ENCODE peak calls at places on chromosomes 4 and X, in ten cellular contexts. J is left ventricle myocardium inferior, H is GM23338, B is SJSA1, Q is Karpas-422, C is pancreas, N is breast epithelium, E is astrocyte, W is brain microvascular endothelial cell, R is dorsolateral prefrontal cortex. Z is an unnamed sample. For H3K27me3, the result is how much of the 10 kb centered on the place peaks cover.

GRCh38 chr4:127210877-127211276 is 421.9 kb upstream of the INTU start:
- DNase-seq in W (no peak), N (no peak), H (no peak), R (no peak), B (no peak), E (no peak), Q (no peak), J (peak), C (no peak), Z (peak)

GRCh38 chrX:48475295-48475694 is 704 bp upstream of the FTSJ1 start:
- DNase-seq in N (no peak), C (no peak), J (no peak), R (no peak), W (no peak), E (no peak), H (no peak), B (no peak), Q (no peak), Z (no peak)

GRCh38 chr4:48910511-48910910 is 3.9 kb upstream of the OCIAD2 start:
- DNase-seq in Q (peak), W (no peak), C (no peak), H (no peak), E (no peak), N (no peak), B (no peak), J (no peak), R (no peak), Z (no peak)

GRCh38 chr4:184386271-184386781 is 88.0 kb downstream of the IRF2 start:
- DNase-seq in J (peak), W (no peak), Q (peak), B (peak), H (peak), E (no peak), C (no peak), N (no peak), R (no peak), Z (no peak)

GRCh38 chr4:106370214-106370613 is 1.6 kb upstream of the GIMD1 start:
- DNase-seq in Q (no peak), J (no peak), B (no peak), W (no peak), R (no peak), E (no peak), N (no peak), H (no peak), C (no peak), Z (no peak)

GRCh38 chr4:110294165-110294564 is 95.8 kb upstream of the ELOVL6 start:
- DNase-seq in N (no peak), R (no peak), B (peak), C (no peak), Q (no peak), H (no peak), W (no peak), J (no peak), E (peak), Z (no peak)

GRCh38 chrX:14529288-14529989 is at the start of gene GLRA2:
- DNase-seq in W (peak), C (no peak), E (no peak), Q (peak), J (no peak), B (no peak), R (no peak), N (no peak), H (peak), Z (peak)

GRCh38 chr4:112865443-112865842 is 184.0 kb upstream of the ANK2 start:
- DNase-seq in C (no peak), Q (no peak), H (no peak), B (no peak), R (no peak), W (no peak), E (no peak), J (no peak), N (no peak), Z (no peak)

GRCh38 chr4:1567519-1567807 is 116.7 kb downstream of the FAM53A start:
- DNase-seq in N (no peak), W (no peak), J (no peak), H (no peak), E (no peak), R (no peak), B (no peak), Q (no peak), C (no peak), Z (no peak)

GRCh38 chrX:154718607-154719006 is 32.3 kb downstream of the GAB3 start:
- DNase-seq in R (no peak), H (no peak), J (no peak), B (no peak), W (no peak), C (no peak), N (no peak), E (no peak), Q (peak), Z (no peak)

GRCh38 chrX:154720067-154720466 is 30.8 kb downstream of the GAB3 start:
- DNase-seq in C (no peak), H (no peak), B (no peak), N (no peak), J (no peak), R (no peak), W (no peak), E (no peak), Q (no peak), Z (no peak)

GRCh38 chrX:154717824-154718223 is 33.1 kb downstream of the GAB3 start:
- DNase-seq in N (no peak), Q (peak), H (no peak), W (peak), C (no peak), J (no peak), R (no peak), E (peak), B (peak), Z (no peak)

GRCh38 chrX:154721155-154721554 is 29.7 kb downstream of the GAB3 start:
- DNase-seq in B (no peak), C (no peak), J (no peak), E (no peak), W (no peak), R (no peak), Q (no peak), H (no peak), N (no peak), Z (no peak)

DNA sequence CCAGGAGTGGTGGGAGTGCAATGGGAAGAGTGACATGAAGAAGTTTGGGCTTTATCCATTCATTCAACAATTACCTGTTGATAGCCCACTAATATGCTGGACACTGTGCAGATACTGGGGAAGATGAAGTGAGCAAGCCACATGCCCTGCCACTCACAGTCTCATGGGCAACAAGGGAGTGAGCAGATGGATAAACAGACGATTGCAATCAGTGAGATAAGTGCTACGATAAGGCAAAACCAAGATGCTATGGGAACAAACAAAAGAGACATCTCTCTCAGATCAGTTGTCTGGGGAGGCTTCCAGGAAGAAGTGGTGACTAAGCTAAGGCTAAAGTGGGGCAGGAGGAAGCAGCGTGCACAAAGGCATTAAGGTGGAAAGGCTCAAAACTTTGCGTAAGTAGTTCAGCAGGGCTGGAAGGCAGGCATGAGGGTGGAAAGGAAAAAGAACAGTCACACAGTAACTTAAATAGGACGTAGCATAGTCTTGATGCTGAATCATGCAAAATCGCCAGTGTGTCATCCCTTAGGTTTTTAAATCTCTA is 31.7 kb downstream of the GAB3 start:
- DNase-seq in R (no peak), Q (peak), C (no peak), J (no peak), B (no peak), W (peak), N (no peak), H (no peak), E (peak), Z (peak)
- H3K27me3 ChIP-seq in R (under half), Q (under half), C (under half), J (under half), B (under half), W (under half), N (under half), H (under half), E (under half), Z (under half)

GRCh38 chrX:154761977-154762528 is 611 bp upstream of the DKC1 start:
- DNase-seq in B (no peak), N (no peak), E (no peak), Q (no peak), C (no peak), H (no peak), R (no peak), W (no peak), J (no peak), Z (no peak)
- H3K4me3 ChIP-seq in B (peak), N (peak), E (peak), Q (peak), C (peak), H (peak), R (peak), W (peak), J (peak), Z (peak)

GRCh38 chr4:71132486-71132885 is 139.0 kb downstream of the DCK start:
- DNase-seq in J (no peak), Q (no peak), H (no peak), W (no peak), R (no peak), E (no peak), N (no peak), B (no peak), C (no peak), Z (no peak)

GRCh38 chr4:71130827-71131603 is 137.6 kb downstream of the DCK start:
- DNase-seq in Q (no peak), W (peak), C (no peak), B (no peak), N (no peak), H (peak), E (peak), J (no peak), R (no peak), Z (no peak)

GRCh38 chr4:71138007-71138600 is 144.7 kb downstream of the DCK start:
- DNase-seq in J (no peak), N (no peak), H (no peak), W (no peak), Q (no peak), R (no peak), E (no peak), C (peak), B (no peak), Z (no peak)

GRCh38 chr4:71136071-71136470 is 142.6 kb downstream of the DCK start:
- DNase-seq in B (no peak), R (no peak), H (no peak), W (no peak), N (no peak), Q (no peak), E (no peak), C (no peak), J (no peak), Z (peak)

DNA sequence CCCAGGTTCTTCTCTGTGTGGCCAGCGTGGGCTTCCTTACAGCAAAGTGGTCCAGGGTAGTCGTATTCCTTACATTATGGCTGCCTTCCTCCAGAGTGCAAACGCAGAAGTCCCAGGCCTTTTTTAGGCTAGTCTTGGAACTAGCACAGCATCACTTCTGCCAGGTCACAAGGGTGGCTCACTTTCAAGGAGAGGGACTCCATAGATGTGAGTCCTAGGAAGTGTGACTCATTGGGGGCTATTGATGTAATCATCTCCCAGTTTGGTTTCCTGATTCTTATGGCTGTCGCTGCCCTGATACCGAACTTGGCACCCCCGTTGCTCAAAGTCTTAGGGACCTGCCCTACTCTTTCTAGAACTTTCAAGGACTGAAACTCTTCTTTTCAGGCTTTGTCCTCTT is 140.0 kb downstream of the DCK start:
- DNase-seq in J (no peak), Q (no peak), C (no peak), B (no peak), H (no peak), W (peak), N (no peak), E (peak), R (no peak), Z (no peak)
- H3K27ac ChIP-seq in J (no peak), Q (no peak), C (no peak), B (no peak), H (no peak), W (no peak), N (no peak), E (no peak), R (no peak), Z (no peak)

GRCh38 chr4:8914461-8915171 is 43.0 kb upstream of the HMX1 start:
- DNase-seq in N (peak), R (peak), W (no peak), C (peak), E (no peak), B (no peak), Q (no peak), J (no peak), H (no peak), Z (no peak)
- H3K27me3 ChIP-seq in N (half or more), R (under half), W (under half), C (under half), E (under half), B (under half), Q (under half), J (half or more), H (under half), Z (half or more)

GRCh38 chr4:153465145-153465544 is 1.0 kb upstream of the TMEM131L start:
- DNase-seq in H (no peak), W (no peak), J (no peak), B (no peak), Q (peak), R (no peak), E (no peak), C (no peak), N (no peak), Z (no peak)
- H3K4me3 ChIP-seq in H (peak), W (no peak), J (peak), B (peak), Q (peak), R (peak), E (peak), C (peak), N (peak), Z (no peak)

GRCh38 chr4:53012738-53013137 is 150.6 kb downstream of the RASL11B start:
- DNase-seq in E (no peak), R (no peak), C (no peak), B (no peak), J (no peak), N (no peak), Q (no peak), H (no peak), W (no peak), Z (peak)
- H3K27ac ChIP-seq in E (no peak), R (no peak), C (no peak), B (peak), J (peak), N (peak), Q (no peak), H (no peak), W (no peak), Z (peak)

DNA sequence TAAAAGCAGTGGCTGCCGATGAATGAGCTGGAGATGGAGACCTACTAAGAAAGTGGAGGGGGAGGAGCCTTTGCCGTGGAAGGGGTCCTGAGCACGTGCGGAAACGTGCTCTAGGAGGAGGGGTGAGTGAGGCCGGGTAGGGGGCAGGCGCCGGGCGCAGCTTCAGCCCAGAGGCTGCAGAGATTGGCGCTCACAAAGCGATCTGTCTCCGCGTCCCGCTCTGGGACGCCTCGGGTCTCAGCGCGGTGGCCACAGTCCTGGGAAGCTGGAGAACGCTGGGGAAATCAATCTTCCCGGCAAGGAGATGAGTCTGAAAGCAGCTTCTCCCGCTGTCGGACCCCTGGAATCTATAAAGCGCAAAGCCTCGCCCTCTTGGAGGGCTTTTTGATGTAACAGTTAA is 460 bp upstream of the ARHGAP6 start:
- DNase-seq in R (no peak), B (no peak), W (no peak), J (no peak), E (no peak), Q (no peak), C (no peak), N (no peak), H (peak), Z (peak)
- H3K27me3 ChIP-seq in R (half or more), B (under half), W (under half), J (under half), E (under half), Q (under half), C (under half), N (half or more), H (half or more), Z (under half)

GRCh38 chr4:70182517-70183167 is 12.9 kb upstream of the ODAM start:
- DNase-seq in W (no peak), E (no peak), N (no peak), J (no peak), B (no peak), C (no peak), R (no peak), Q (no peak), H (no peak), Z (no peak)

GRCh38 chr4:70190579-70190978 is 4.9 kb upstream of the ODAM start:
- DNase-seq in N (no peak), W (no peak), J (no peak), Q (no peak), B (no peak), R (no peak), E (no peak), C (no peak), H (peak), Z (no peak)

GRCh38 chr4:70183168-70183939 is 12.2 kb upstream of the ODAM start:
- DNase-seq in J (no peak), N (no peak), C (peak), W (peak), Q (peak), R (no peak), H (peak), B (no peak), E (peak), Z (peak)

GRCh38 chr4:70183940-70184246 is 11.6 kb upstream of the ODAM start:
- DNase-seq in W (no peak), J (no peak), B (no peak), Q (no peak), C (no peak), E (no peak), N (no peak), H (no peak), R (no peak), Z (no peak)

DNA sequence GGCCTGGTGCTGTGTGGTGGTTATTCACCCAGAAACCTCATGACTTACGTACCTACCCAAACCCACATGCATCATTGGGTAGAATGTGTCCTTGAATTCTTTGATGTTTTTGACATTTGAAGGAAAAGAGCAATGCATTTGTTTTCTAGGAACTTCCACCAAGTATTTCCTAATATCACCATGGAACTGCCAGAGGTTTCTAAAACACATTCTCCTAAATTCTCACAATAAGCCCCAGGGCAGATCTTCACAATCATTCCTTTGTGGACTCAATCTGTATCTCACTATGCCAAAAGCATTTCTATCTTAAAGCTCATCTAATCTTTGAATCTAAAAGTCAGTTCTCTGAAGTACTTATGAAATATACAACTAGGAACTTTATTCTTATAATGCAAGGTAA is 8.3 kb upstream of the ODAM start:
- DNase-seq in E (no peak), N (no peak), Q (no peak), H (no peak), R (no peak), W (no peak), C (no peak), B (no peak), J (no peak), Z (no peak)
- H3K4me3 ChIP-seq in E (no peak), N (no peak), Q (no peak), H (no peak), R (no peak), W (no peak), C (no peak), B (no peak), J (no peak), Z (no peak)

DNA sequence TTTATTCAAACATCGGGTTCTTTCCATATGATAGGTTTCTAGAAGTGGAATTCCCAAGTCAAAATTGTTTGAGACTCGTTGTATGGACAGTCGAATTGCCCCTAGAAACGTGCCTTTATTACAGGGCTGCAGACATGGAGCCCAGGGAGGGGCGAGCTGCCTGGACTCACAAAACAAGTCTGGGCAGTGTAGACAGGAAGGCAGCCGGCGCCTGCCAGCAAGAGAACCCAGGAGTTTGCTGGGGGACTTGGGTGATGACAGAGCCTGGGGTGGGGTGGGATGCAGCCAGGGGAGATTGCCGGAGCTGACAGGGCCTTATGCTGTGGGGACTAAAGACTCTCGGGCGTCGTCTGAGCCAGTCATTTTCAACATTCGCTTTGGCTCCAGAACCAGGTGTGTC is 107.4 kb upstream of the MSX1 start:
- DNase-seq in N (no peak), B (no peak), R (no peak), C (no peak), J (no peak), Q (no peak), H (no peak), E (no peak), W (no peak), Z (no peak)
- H3K27ac ChIP-seq in N (no peak), B (no peak), R (no peak), C (no peak), J (no peak), Q (no peak), H (no peak), E (no peak), W (no peak), Z (no peak)

GRCh38 chr4:71254451-71255012 is 84.3 kb upstream of the SLC4A4 start:
- DNase-seq in N (no peak), Q (no peak), H (no peak), R (no peak), W (no peak), E (no peak), C (no peak), B (no peak), J (no peak), Z (no peak)
- H3K27me3 ChIP-seq in N (under half), Q (under half), H (under half), R (under half), W (under half), E (under half), C (under half), B (under half), J (under half), Z (under half)